ENCODE peak calls at places on chromosomes 6 and 20, in four cellular contexts. One of them, this sample, is unnamed.

GRCh38 chr20:38855356-38855755 is 49.9 kb downstream of the PPP1R16B start:
- DNase-seq in HFF-Myc: peak; percentile 2
- DNase-seq in cardiac muscle cell: no peak
- DNase-seq in CD8-positive, alpha-beta T cell: no peak
- DNase-seq in this sample: no peak

GRCh38 chr6:26217714-26218075 is 130.5 kb downstream of the HFE start:
- DNase-seq in HFF-Myc: no peak
- DNase-seq in cardiac muscle cell: no peak
- DNase-seq in CD8-positive, alpha-beta T cell: no peak
- DNase-seq in this sample: no peak

GRCh38 chr6:45803071-45803470 is 212.6 kb downstream of the CLIC5 start:
- DNase-seq in HFF-Myc: no peak
- DNase-seq in cardiac muscle cell: no peak
- DNase-seq in CD8-positive, alpha-beta T cell: no peak
- DNase-seq in this sample: no peak

GRCh38 chr6:14126250-14126649 is 8.7 kb downstream of the CD83 start:
- DNase-seq in HFF-Myc: no peak
- DNase-seq in cardiac muscle cell: no peak
- DNase-seq in CD8-positive, alpha-beta T cell: no peak
- DNase-seq in this sample: no peak

GRCh38 chr6:149012040-149012545 is 265.3 kb downstream of the UST start:
- DNase-seq in HFF-Myc: peak; percentile 100
- DNase-seq in cardiac muscle cell: no peak
- DNase-seq in CD8-positive, alpha-beta T cell: no peak
- DNase-seq in this sample: peak; percentile 100

GRCh38 chr20:38658879-38659612 is 57.4 kb downstream of the ARHGAP40 start:
- DNase-seq in HFF-Myc: no peak
- DNase-seq in cardiac muscle cell: peak; percentile 47
- DNase-seq in CD8-positive, alpha-beta T cell: no peak
- DNase-seq in this sample: no peak

GRCh38 chr6:117265425-117266266 is at the start of gene VGLL2:
- DNase-seq in HFF-Myc: no peak
- DNase-seq in cardiac muscle cell: peak; percentile 85
- DNase-seq in CD8-positive, alpha-beta T cell: no peak
- DNase-seq in this sample: no peak

GRCh38 chr6:32415521-32416019 is 8.6 kb upstream of the BTNL2 start:
- DNase-seq in HFF-Myc: peak; percentile 31
- DNase-seq in cardiac muscle cell: peak; percentile 84
- DNase-seq in CD8-positive, alpha-beta T cell: peak; percentile 65
- DNase-seq in this sample: no peak

GRCh38 chr6:117920493-117920845 is 13.4 kb downstream of the SLC35F1 start:
- DNase-seq in HFF-Myc: no peak
- DNase-seq in cardiac muscle cell: no peak
- DNase-seq in CD8-positive, alpha-beta T cell: no peak
- DNase-seq in this sample: no peak

GRCh38 chr6:83169511-83169910 is 23.6 kb downstream of the PGM3 start:
- DNase-seq in HFF-Myc: no peak
- DNase-seq in cardiac muscle cell: no peak
- DNase-seq in CD8-positive, alpha-beta T cell: no peak
- DNase-seq in this sample: no peak

GRCh38 chr6:150721411-150722266 is 122.0 kb downstream of the PLEKHG1 start:
- DNase-seq in HFF-Myc: no peak
- DNase-seq in cardiac muscle cell: no peak
- DNase-seq in CD8-positive, alpha-beta T cell: no peak
- DNase-seq in this sample: no peak
- H3K4me3 ChIP-seq in HFF-Myc: no peak overlapping the region
- H3K4me3 ChIP-seq in cardiac muscle cell: no peak overlapping the region
- H3K4me3 ChIP-seq in CD8-positive, alpha-beta T cell: no peak overlapping the region
- H3K4me3 ChIP-seq in this sample: no peak overlapping the region

DNA sequence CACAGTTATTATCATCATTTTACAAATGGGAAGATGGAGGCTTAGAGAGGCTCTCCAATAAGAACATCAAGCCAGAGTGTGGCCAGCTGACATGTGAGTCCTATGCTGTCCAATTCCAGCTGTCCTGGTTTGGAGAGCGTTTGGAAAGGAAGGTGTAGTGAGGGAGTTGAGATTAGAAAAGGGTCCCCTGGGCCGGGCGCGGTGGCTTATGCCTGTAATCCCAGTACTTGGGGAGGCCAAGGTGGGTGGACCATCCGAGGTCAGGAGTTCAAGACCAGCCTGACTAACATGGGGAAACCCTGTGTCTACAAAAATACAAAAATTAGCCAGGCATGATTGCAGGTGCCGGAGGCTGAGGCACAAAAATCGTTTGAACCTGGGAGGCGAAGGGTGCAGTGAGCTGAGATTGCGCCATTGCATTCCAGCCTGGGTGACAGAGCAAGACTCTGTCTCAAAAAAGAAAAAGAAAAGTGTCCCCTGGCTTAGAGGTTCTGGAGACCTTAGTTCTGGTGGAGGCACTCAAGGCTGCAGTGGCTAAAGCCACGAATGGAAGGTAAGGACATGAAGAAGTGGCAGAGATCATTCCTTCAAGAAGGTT is 22.1 kb upstream of the OVOL2 start:
- DNase-seq in HFF-Myc: no peak
- DNase-seq in cardiac muscle cell: no peak
- DNase-seq in CD8-positive, alpha-beta T cell: no peak
- DNase-seq in this sample: no peak
- H3K4me3 ChIP-seq in HFF-Myc: no peak overlapping the region
- H3K4me3 ChIP-seq in cardiac muscle cell: no peak overlapping the region
- H3K4me3 ChIP-seq in CD8-positive, alpha-beta T cell: no peak overlapping the region
- H3K4me3 ChIP-seq in this sample: no peak overlapping the region

DNA sequence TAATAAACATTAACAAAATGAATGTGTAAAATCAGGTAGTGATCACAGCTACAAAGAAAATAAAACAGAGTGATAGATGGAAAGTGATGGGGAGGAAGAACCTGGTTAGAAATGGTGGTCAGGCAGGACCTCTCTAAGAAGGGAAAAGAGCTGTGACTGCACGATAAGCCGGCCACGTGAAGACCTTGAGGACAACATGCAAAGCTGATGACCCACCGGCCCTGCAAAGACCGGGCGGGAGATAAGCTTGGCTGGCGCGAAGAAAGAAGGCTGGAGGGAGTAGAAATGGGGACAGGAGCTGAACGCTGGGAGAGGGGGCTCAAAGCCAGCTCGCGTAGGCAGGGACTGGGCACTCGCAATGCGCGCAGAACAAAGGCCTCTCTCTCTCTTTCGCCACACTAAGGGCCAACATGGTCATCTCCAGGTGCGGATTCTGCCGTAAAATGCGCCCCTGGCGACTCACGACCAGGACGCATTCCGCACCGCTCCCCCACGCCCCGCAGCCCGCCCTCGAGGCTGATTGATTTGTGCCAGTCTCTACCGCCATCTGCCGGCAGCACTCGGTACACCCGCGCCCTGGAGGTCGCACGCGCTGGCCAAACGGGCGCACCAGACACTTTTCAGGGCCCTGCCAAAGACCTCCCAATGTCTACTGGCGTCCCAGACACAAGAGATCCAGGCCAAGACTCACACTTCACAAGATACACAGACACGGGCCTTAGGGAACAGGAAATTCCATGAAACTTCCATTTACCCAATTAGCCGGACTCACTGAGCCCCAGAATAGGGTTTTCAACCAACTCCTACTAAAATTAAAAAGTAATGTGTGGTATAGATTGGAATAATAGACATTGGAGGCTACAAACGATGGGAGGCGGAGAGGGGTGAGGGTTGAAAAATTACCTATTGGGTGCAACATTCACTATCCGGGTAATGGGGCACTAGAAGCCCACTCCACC is 9.4 kb downstream of the DEFB132 start:
- DNase-seq in HFF-Myc: peak; percentile 61
- DNase-seq in cardiac muscle cell: peak; percentile 91
- DNase-seq in CD8-positive, alpha-beta T cell: peak; percentile 85
- DNase-seq in this sample: no peak
- H3K4me3 ChIP-seq in HFF-Myc: peak overlapping the region; percentile 37
- H3K4me3 ChIP-seq in cardiac muscle cell: peak overlapping the region; percentile 16
- H3K4me3 ChIP-seq in CD8-positive, alpha-beta T cell: peak overlapping the region; percentile 69
- H3K4me3 ChIP-seq in this sample: peak overlapping the region; percentile 39

DNA sequence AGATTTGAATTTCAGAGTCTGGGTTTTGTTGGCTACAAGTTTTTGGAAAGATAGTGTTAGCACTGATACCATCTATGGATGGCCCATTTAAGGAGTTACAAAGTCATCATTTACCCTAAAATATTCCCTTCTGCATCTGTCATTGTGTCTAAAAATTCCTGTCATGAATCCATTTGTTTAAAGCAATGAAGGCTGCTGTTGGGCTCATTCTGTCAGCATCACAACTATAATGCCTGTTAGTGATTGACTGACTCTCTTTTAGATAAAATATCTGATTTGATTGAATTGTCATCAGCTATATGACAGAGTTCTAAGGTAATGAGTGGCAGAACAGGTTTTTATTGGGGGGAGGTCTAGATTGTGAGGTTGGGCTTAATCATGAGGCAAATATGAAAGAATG is 167.6 kb upstream of the IMPG1 start:
- DNase-seq in HFF-Myc: no peak
- DNase-seq in cardiac muscle cell: no peak
- DNase-seq in CD8-positive, alpha-beta T cell: no peak
- DNase-seq in this sample: no peak
- H3K4me3 ChIP-seq in HFF-Myc: no peak overlapping the region
- H3K4me3 ChIP-seq in cardiac muscle cell: no peak overlapping the region
- H3K4me3 ChIP-seq in CD8-positive, alpha-beta T cell: no peak overlapping the region
- H3K4me3 ChIP-seq in this sample: no peak overlapping the region

GRCh38 chr6:119109654-119110325 is 31.3 kb upstream of the FAM184A start:
- DNase-seq in HFF-Myc: no peak
- DNase-seq in cardiac muscle cell: no peak
- DNase-seq in CD8-positive, alpha-beta T cell: no peak
- DNase-seq in this sample: no peak
- H3K4me3 ChIP-seq in HFF-Myc: no peak overlapping the region
- H3K4me3 ChIP-seq in cardiac muscle cell: no peak overlapping the region
- H3K4me3 ChIP-seq in CD8-positive, alpha-beta T cell: no peak overlapping the region
- H3K4me3 ChIP-seq in this sample: no peak overlapping the region

DNA sequence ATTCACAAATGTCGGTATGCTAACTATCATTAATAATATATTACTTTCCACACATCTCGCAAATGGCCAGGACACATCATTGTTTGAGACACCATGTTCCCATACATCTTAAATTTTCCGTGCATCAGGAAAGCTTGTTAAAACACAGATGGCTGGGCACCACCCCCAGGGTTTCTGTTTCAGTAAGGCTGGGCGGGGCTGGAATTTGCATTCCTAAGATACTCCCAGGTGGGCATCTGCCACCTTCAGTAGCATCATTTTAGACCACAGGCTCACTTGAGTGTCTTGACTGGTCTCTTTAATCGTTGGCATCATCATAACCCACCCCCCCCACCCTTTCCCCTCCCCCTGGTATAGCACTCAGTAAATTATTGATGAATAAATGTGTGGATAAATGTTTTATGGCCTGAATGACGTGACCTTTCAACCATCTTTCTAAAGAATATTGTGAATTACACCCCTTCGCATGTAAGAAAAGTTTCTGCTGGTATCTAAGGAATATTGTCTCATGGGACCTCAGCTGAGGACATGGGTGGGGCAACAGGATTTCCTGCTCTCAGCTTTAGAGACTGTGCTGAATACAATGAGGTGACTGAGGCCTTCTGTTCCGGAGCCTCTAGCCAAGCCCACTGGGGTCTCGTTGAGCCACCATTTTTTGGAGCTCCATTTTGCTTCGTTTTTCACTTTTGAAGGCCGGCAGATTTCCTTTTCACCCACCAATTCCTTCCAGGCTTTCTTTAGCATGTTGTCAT is 124.1 kb upstream of the NEDD9 start:
- DNase-seq in HFF-Myc: no peak
- DNase-seq in cardiac muscle cell: no peak
- DNase-seq in CD8-positive, alpha-beta T cell: no peak
- DNase-seq in this sample: no peak
- H3K4me3 ChIP-seq in HFF-Myc: no peak overlapping the region
- H3K4me3 ChIP-seq in cardiac muscle cell: no peak overlapping the region
- H3K4me3 ChIP-seq in CD8-positive, alpha-beta T cell: no peak overlapping the region
- H3K4me3 ChIP-seq in this sample: no peak overlapping the region

GRCh38 chr6:77430506-77430905 is 32.8 kb downstream of the HTR1B start:
- DNase-seq in HFF-Myc: peak; percentile 35
- DNase-seq in cardiac muscle cell: no peak
- DNase-seq in CD8-positive, alpha-beta T cell: no peak
- DNase-seq in this sample: no peak

GRCh38 chr6:77424761-77425160 is 38.5 kb downstream of the HTR1B start:
- DNase-seq in HFF-Myc: no peak
- DNase-seq in cardiac muscle cell: no peak
- DNase-seq in CD8-positive, alpha-beta T cell: no peak
- DNase-seq in this sample: no peak

GRCh38 chr6:77425676-77426075 is 37.6 kb downstream of the HTR1B start:
- DNase-seq in HFF-Myc: no peak
- DNase-seq in cardiac muscle cell: no peak
- DNase-seq in CD8-positive, alpha-beta T cell: no peak
- DNase-seq in this sample: no peak

DNA sequence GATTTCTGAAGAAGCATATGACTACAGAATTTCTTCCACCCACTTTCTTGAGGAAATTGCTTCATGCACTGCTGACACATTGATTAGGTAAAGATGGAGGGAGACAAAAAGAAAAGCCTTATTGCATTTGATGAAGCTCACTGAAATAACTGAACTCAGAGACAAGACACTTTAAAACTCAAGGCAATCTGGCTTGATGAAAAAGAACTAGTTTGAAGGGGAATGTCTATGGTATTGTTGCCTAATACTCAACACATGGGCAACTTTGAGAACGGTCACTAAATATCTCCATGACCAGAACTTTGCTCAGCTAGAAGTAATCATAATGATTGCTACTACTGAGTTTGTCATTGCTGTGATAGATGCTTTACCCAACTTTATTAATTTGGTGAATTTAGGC is 38.1 kb downstream of the HTR1B start:
- DNase-seq in HFF-Myc: no peak
- DNase-seq in cardiac muscle cell: no peak
- DNase-seq in CD8-positive, alpha-beta T cell: no peak
- DNase-seq in this sample: no peak
- H3K4me3 ChIP-seq in HFF-Myc: no peak overlapping the region
- H3K4me3 ChIP-seq in cardiac muscle cell: no peak overlapping the region
- H3K4me3 ChIP-seq in CD8-positive, alpha-beta T cell: no peak overlapping the region
- H3K4me3 ChIP-seq in this sample: no peak overlapping the region

GRCh38 chr20:47708953-47709833 is 76.1 kb downstream of the SULF2 start:
- DNase-seq in HFF-Myc: no peak
- DNase-seq in cardiac muscle cell: no peak
- DNase-seq in CD8-positive, alpha-beta T cell: no peak
- DNase-seq in this sample: no peak

GRCh38 chr20:47710665-47711045 is 74.6 kb downstream of the SULF2 start:
- DNase-seq in HFF-Myc: no peak
- DNase-seq in cardiac muscle cell: no peak
- DNase-seq in CD8-positive, alpha-beta T cell: no peak
- DNase-seq in this sample: no peak

GRCh38 chr20:47706345-47706744 is 78.9 kb downstream of the SULF2 start:
- DNase-seq in HFF-Myc: no peak
- DNase-seq in cardiac muscle cell: no peak
- DNase-seq in CD8-positive, alpha-beta T cell: no peak
- DNase-seq in this sample: no peak

GRCh38 chr20:47705497-47705856 is 79.8 kb downstream of the SULF2 start:
- DNase-seq in HFF-Myc: no peak
- DNase-seq in cardiac muscle cell: no peak
- DNase-seq in CD8-positive, alpha-beta T cell: no peak
- DNase-seq in this sample: no peak

GRCh38 chr20:47708140-47708807 is 77.0 kb downstream of the SULF2 start:
- DNase-seq in HFF-Myc: no peak
- DNase-seq in cardiac muscle cell: no peak
- DNase-seq in CD8-positive, alpha-beta T cell: no peak
- DNase-seq in this sample: no peak
- H3K4me3 ChIP-seq in HFF-Myc: no peak overlapping the region
- H3K4me3 ChIP-seq in cardiac muscle cell: no peak overlapping the region
- H3K4me3 ChIP-seq in CD8-positive, alpha-beta T cell: no peak overlapping the region
- H3K4me3 ChIP-seq in this sample: no peak overlapping the region